ENCODE peak calls at places on chromosomes 13 and 19, in six cellular contexts. W is endothelial cell of umbilical vein; A is CD8-positive, alpha-beta memory T cell; X is breast epithelium; K is neuronal stem cell; E is OCI-LY7. T is an unnamed sample.

GRCh38 chr13:23289917-23290357 is 109.2 kb downstream of the SGCG start:
- DNase-seq in E (no peak), W (no peak), X (no peak), A (no peak), K (no peak), T (no peak)

GRCh38 chr19:4278010-4278409 is 1.1 kb upstream of the SHD start:
- DNase-seq in X (no peak), A (no peak), E (no peak), W (no peak), K (no peak), T (no peak)

GRCh38 chr13:24271231-24271610 is 38.2 kb upstream of the C1QTNF9 start:
- DNase-seq in W (no peak), X (no peak), E (no peak), K (no peak), A (no peak), T (no peak)

GRCh38 chr19:39514840-39515550 is at the start of gene SELENOV:
- DNase-seq in X (no peak), K (no peak), W (no peak), E (no peak), A (peak; percentile 50), T (no peak)

GRCh38 chr19:4390017-4390861 is 10.1 kb downstream of the SH3GL1 start:
- DNase-seq in A (no peak), K (no peak), W (peak; percentile 85), E (no peak), X (no peak), T (no peak)

GRCh38 chr19:18814063-18814462 is 17.7 kb upstream of the UPF1 start:
- DNase-seq in A (no peak), K (no peak), E (no peak), X (no peak), W (no peak), T (no peak)

GRCh38 chr13:63607153-63607552 is 2191.5 kb upstream of the PCDH20 start:
- DNase-seq in A (no peak), X (no peak), K (no peak), E (no peak), W (no peak), T (no peak)

GRCh38 chr19:49640113-49640898 is at the start of gene RRAS:
- DNase-seq in W (peak; percentile 100), A (peak; percentile 100), E (peak; percentile 100), X (peak; percentile 100), K (peak; percentile 100), T (peak; percentile 100)

GRCh38 chr13:74930402-74931165 is 551.4 kb downstream of the TBC1D4 start:
- DNase-seq in E (no peak), X (no peak), W (peak; percentile 54), K (no peak), A (no peak), T (no peak)

GRCh38 chr19:48444129-48444932 is 1.5 kb upstream of the GRWD1 start:
- DNase-seq in A (no peak), E (no peak), W (no peak), X (no peak), K (no peak), T (no peak)

GRCh38 chr19:10018219-10018618 is 4.9 kb downstream of the RDH8 start:
- DNase-seq in W (no peak), A (no peak), X (no peak), K (no peak), E (no peak), T (no peak)

GRCh38 chr13:76759877-76760276 is 126.3 kb downstream of the KCTD12 start:
- DNase-seq in A (no peak), E (no peak), X (no peak), K (no peak), W (no peak), T (no peak)

GRCh38 chr13:104571161-104571889 is 1505.1 kb upstream of the SLC10A2 start:
- DNase-seq in X (peak; percentile 88), A (no peak), W (peak; percentile 89), K (peak; percentile 51), E (no peak), T (peak; percentile 12)

GRCh38 chr19:871446-872265 is 12.2 kb downstream of the CFD start:
- DNase-seq in W (no peak), X (no peak), A (no peak), K (no peak), E (no peak), T (no peak)

GRCh38 chr19:42471554-42472249 is 29.0 kb upstream of the CXCL17 start:
- DNase-seq in K (no peak), X (peak; percentile 68), E (peak; percentile 17), W (no peak), A (no peak), T (no peak)

GRCh38 chr19:39372047-39372802 is 18.7 kb downstream of the PAF1 start:
- DNase-seq in X (peak; percentile 90), K (no peak), W (peak; percentile 75), E (no peak), A (no peak), T (no peak)

GRCh38 chr13:66567899-66568612 is 662.1 kb downstream of the PCDH9 start:
- DNase-seq in E (no peak), A (no peak), K (no peak), W (no peak), X (no peak), T (no peak)

GRCh38 chr13:113901231-113901630 is 37.4 kb upstream of the GAS6 start:
- DNase-seq in K (no peak), X (peak; percentile 17), W (no peak), A (no peak), E (no peak), T (no peak)

GRCh38 chr13:102856603-102857002 is 10.8 kb downstream of the ERCC5 start:
- DNase-seq in A (no peak), X (no peak), W (no peak), K (no peak), E (no peak), T (no peak)

GRCh38 chr13:67278230-67278629 is 48.1 kb upstream of the PCDH9 start:
- DNase-seq in A (no peak), W (no peak), X (no peak), K (no peak), E (no peak), T (no peak)

GRCh38 chr19:44576843-44577565 is 36.4 kb upstream of the IGSF23 start:
- DNase-seq in K (no peak), A (no peak), X (no peak), W (peak; percentile 43), E (peak; percentile 41), T (peak; percentile 34)

GRCh38 chr13:75149781-75150180 is 332.2 kb downstream of the TBC1D4 start:
- DNase-seq in K (no peak), X (no peak), A (no peak), W (no peak), E (no peak), T (no peak)

GRCh38 chr13:30307194-30307965 is at the start of gene KATNAL1:
- DNase-seq in X (peak; percentile 68), A (peak; percentile 84), E (peak; percentile 85), W (peak; percentile 82), K (peak; percentile 82), T (peak; percentile 65)

GRCh38 chr13:58583961-58584360 is 952.4 kb downstream of the PCDH17 start:
- DNase-seq in K (no peak), A (no peak), E (no peak), W (no peak), X (no peak), T (no peak)

GRCh38 chr13:100363351-100363750 is 225.2 kb downstream of the GGACT start:
- DNase-seq in X (no peak), K (no peak), E (no peak), A (no peak), W (peak; percentile 13), T (no peak)

GRCh38 chr13:19725320-19725719 is 57.4 kb downstream of the PSPC1 start:
- DNase-seq in X (no peak), K (no peak), E (no peak), W (no peak), A (no peak), T (no peak)

GRCh38 chr19:42577016-42577415 is 17.7 kb downstream of the CEACAM8 start:
- DNase-seq in X (no peak), A (no peak), E (no peak), W (no peak), K (no peak), T (no peak)

GRCh38 chr19:52669586-52669985 is 31.4 kb upstream of the ZNF83 start:
- DNase-seq in W (no peak), X (no peak), E (no peak), A (no peak), K (no peak), T (no peak)

GRCh38 chr13:100564444-100565223 is 24.0 kb downstream of the GGACT start:
- DNase-seq in X (no peak), E (no peak), K (no peak), W (no peak), A (no peak), T (no peak)

GRCh38 chr19:10137751-10138682 is 18.3 kb upstream of the EIF3G start:
- DNase-seq in X (no peak), A (no peak), K (no peak), E (no peak), W (no peak), T (no peak)

GRCh38 chr19:18233224-18233825 is 7.1 kb upstream of the PDE4C start:
- DNase-seq in E (peak; percentile 37), K (no peak), W (peak; percentile 34), X (no peak), A (peak; percentile 58), T (no peak)

GRCh38 chr19:55146648-55147218 is 2.3 kb downstream of the TNNT1 start:
- DNase-seq in W (no peak), A (no peak), K (no peak), X (no peak), E (peak; percentile 42), T (no peak)
- H3K4me3 ChIP-seq in W (no peak overlapping the region), A (no peak overlapping the region), K (peak overlapping the region; percentile 70), X (no peak overlapping the region), E (peak overlapping the region; percentile 65), T (peak overlapping the region; percentile 44)

GRCh38 chr13:47835470-47836228 is 165.4 kb downstream of the SUCLA2 start:
- DNase-seq in W (no peak), K (no peak), X (no peak), A (no peak), E (peak; percentile 5), T (no peak)
- H3K4me3 ChIP-seq in W (no peak overlapping the region), K (no peak overlapping the region), X (no peak overlapping the region), A (no peak overlapping the region), E (no peak overlapping the region), T (no peak overlapping the region)

DNA sequence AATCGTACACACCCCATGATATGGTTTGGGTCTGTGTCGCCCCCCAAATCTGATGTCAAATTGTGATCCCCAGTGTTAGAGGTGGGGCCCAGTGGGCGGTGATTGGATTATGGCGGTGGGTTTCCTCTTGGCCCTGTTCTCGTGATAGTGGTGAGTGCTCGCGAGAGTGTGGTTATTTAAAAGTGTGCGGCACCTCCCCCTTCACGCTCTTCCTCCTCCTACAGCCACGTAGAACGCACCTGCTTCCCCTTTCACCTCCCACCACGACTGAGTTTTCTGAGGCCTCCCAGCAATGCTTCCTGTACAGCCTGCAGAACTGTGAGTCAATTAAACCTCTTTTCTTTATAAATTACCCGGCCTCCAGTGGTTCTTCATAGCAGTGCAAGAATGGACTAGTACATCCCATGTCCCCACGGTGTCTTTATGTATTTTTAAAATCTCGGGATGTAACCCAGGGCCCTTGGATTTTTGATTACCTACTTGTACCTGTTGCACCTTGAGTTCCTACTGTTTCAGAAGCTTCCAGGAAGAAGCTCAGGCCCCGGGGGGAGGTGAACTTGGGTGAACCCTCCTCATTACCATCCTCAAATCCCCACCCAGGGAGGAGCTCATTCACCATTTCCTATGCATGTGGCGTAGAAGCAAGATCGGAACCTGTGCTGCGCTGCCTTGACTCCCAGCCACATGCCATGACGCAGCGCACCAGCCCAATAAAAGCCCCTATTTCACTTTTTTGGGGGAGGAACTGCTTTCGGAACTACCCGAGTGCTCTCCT is 52.4 kb downstream of the TEX29 start:
- DNase-seq in X (no peak), A (no peak), E (peak; percentile 35), W (no peak), K (no peak), T (peak; percentile 69)
- H3K4me3 ChIP-seq in X (no peak overlapping the region), A (no peak overlapping the region), E (no peak overlapping the region), W (no peak overlapping the region), K (no peak overlapping the region), T (peak overlapping the region; percentile 21)

GRCh38 chr19:57830071-57830602 is at the start of gene ZNF587B:
- DNase-seq in X (peak; percentile 62), A (peak; percentile 55), E (peak; percentile 19), K (peak; percentile 85), W (peak; percentile 48), T (no peak)
- H3K4me3 ChIP-seq in X (peak within 1 kb of the TSS; percentile 29), A (no peak within 1 kb of the TSS), E (no peak within 1 kb of the TSS), K (peak within 1 kb of the TSS; percentile 83), W (no peak within 1 kb of the TSS), T (no peak within 1 kb of the TSS)